ENCODE peak calls at places on chromosomes 1 and 21, in five cellular contexts. G is PC-3, W is trophoblast cell, F is neural progenitor cell, E is GM23248. A is an unnamed sample. For H3K4me1, the result is how much of the 10 kb centered on the place peaks cover.

GRCh38 chr1:94929351-94929814 is 2.5 kb upstream of the CNN3 start:
- DNase-seq in F (no peak), E (no peak), G (no peak), W (no peak), A (no peak)

GRCh38 chr21:45977396-45977795 is 4.2 kb upstream of the COL6A1 start:
- DNase-seq in G (no peak), E (no peak), F (no peak), W (no peak), A (no peak)

GRCh38 chr1:213070399-213070798 is 19.4 kb downstream of the RPS6KC1 start:
- DNase-seq in E (peak), G (peak), W (no peak), F (no peak), A (no peak)

GRCh38 chr1:225654277-225654597 is 1.3 kb upstream of the ENAH start:
- DNase-seq in G (no peak), E (peak), W (no peak), F (no peak), A (no peak)

GRCh38 chr1:3188150-3188971 is 119.4 kb downstream of the PRDM16 start:
- DNase-seq in W (no peak), E (no peak), F (no peak), G (no peak), A (no peak)

GRCh38 chr1:230788561-230789275 is 41.5 kb downstream of the CAPN9 start:
- DNase-seq in W (no peak), G (no peak), F (no peak), E (no peak), A (no peak)

GRCh38 chr1:216626394-216627067 is 96.7 kb downstream of the ESRRG start:
- DNase-seq in F (no peak), G (peak), W (peak), E (peak), A (no peak)

GRCh38 chr1:1021010-1021845 is 1.3 kb downstream of the AGRN start:
- DNase-seq in W (no peak), F (peak), E (peak), G (peak), A (peak)

GRCh38 chr21:39117571-39117970 is 65.7 kb downstream of the PSMG1 start:
- DNase-seq in G (no peak), E (no peak), F (no peak), W (no peak), A (no peak)

GRCh38 chr1:22414244-22414751 is 37.4 kb upstream of the ZBTB40 start:
- DNase-seq in F (no peak), W (no peak), E (no peak), G (peak), A (peak)

GRCh38 chr1:11882814-11883538 is 24.2 kb upstream of the NPPB start:
- DNase-seq in E (no peak), W (peak), G (no peak), F (no peak), A (peak)

GRCh38 chr1:151720190-151720953 is 950 bp upstream of the RIIAD1 start:
- DNase-seq in E (peak), W (no peak), G (no peak), F (no peak), A (no peak)

GRCh38 chr1:4658643-4659042 is 4.2 kb downstream of the AJAP1 start:
- DNase-seq in F (peak), G (no peak), E (no peak), W (no peak), A (no peak)

GRCh38 chr1:197632651-197633050 is 142.6 kb downstream of the DENND1B start:
- DNase-seq in G (no peak), W (no peak), E (no peak), F (no peak), A (no peak)

GRCh38 chr1:215018555-215018954 is 64.0 kb upstream of the KCNK2 start:
- DNase-seq in G (no peak), E (peak), W (no peak), F (no peak), A (no peak)

GRCh38 chr1:43858324-43858723 is 75.3 kb upstream of the ARTN start:
- DNase-seq in G (peak), W (peak), F (peak), E (peak), A (peak)

GRCh38 chr1:216223521-216223920 is 199.7 kb downstream of the USH2A start:
- DNase-seq in W (no peak), F (no peak), E (peak), G (no peak), A (no peak)

GRCh38 chr1:63935148-63935547 is 161.3 kb downstream of the ROR1 start:
- DNase-seq in W (no peak), G (peak), F (no peak), E (peak), A (peak)

GRCh38 chr1:166379447-166379846 is 212.6 kb upstream of the FAM78B start:
- DNase-seq in E (no peak), W (no peak), F (no peak), G (peak), A (no peak)

GRCh38 chr1:2479186-2479585 is 3.1 kb downstream of the PLCH2 start:
- DNase-seq in F (no peak), W (no peak), G (no peak), E (no peak), A (no peak)

GRCh38 chr1:243903904-243904303 is 53.9 kb upstream of the AKT3 start:
- DNase-seq in E (peak), F (peak), W (peak), G (peak), A (no peak)

GRCh38 chr1:204487256-204487615 is 7.4 kb downstream of the PIK3C2B start:
- DNase-seq in W (no peak), F (no peak), E (no peak), G (no peak), A (no peak)

GRCh38 chr1:163166886-163167555 is 35.7 kb downstream of the RGS5 start:
- DNase-seq in F (no peak), W (no peak), E (peak), G (no peak), A (no peak)

GRCh38 chr1:244231572-244232315 is 180.7 kb downstream of the ZBTB18 start:
- DNase-seq in F (peak), G (peak), E (peak), W (peak), A (peak)

GRCh38 chr1:6108937-6109636 is 63.4 kb downstream of the KCNAB2 start:
- DNase-seq in G (peak), F (peak), E (peak), W (peak), A (peak)

GRCh38 chr1:24896596-24897262 is 33.3 kb downstream of the RUNX3 start:
- DNase-seq in F (no peak), E (no peak), G (no peak), W (no peak), A (peak)

GRCh38 chr1:245605480-245606156 is 450.8 kb downstream of the KIF26B start:
- DNase-seq in E (peak), G (no peak), F (no peak), W (peak), A (no peak)

GRCh38 chr1:212977781-212978645 is 27.7 kb downstream of the VASH2 start:
- DNase-seq in W (no peak), G (no peak), F (no peak), E (no peak), A (no peak)

GRCh38 chr1:11643782-11644181 is 10.4 kb downstream of the FBXO2 start:
- DNase-seq in G (no peak), W (peak), E (no peak), F (no peak), A (no peak)

GRCh38 chr1:50985094-50985493 is 15.0 kb downstream of the CDKN2C start:
- DNase-seq in E (no peak), F (no peak), W (no peak), G (no peak), A (no peak)

GRCh38 chr1:157136133-157136532 is 2.1 kb downstream of the ETV3 start:
- DNase-seq in G (no peak), F (no peak), E (no peak), W (peak), A (peak)
- H3K4me3 ChIP-seq in G (peak), F (peak), E (peak), W (no peak), A (peak)

DNA sequence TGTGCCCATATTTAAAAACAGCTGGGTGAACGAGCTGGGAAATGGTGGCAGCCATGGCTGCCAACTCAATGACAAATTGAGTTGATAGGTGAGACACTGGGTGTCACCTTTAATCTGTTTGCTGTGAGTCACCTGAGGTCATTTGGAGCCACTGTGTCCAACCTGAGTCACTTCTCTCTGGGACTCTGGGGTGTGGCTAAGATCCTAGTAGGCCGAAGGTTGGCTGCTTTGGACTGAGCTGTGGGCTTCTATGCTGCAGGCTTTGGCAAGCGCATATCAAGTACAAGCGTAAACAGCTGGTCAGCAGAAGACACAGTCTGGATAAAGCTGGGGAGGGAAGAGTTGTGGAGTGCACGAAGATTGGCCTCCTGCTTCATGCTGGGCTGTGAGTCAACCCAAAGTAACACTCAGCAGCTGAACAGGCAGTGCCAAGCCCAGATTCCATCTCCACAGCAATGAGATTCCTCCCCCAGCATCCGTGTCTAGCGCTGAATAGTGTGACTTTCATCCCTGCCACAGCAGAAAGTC is 24.0 kb downstream of the TEX35 start:
- DNase-seq in E (peak), F (no peak), G (peak), W (peak), A (peak)
- H2AFZ ChIP-seq in E (peak), F (no peak), G (peak), W (no peak), A (peak)

GRCh38 chr21:26080211-26080610 is 90.4 kb downstream of the APP start:
- DNase-seq in F (no peak), G (no peak), E (no peak), W (peak), A (no peak)
- H3K4me1 ChIP-seq in F (under half), G (under half), E (under half), W (under half), A (under half)

GRCh38 chr21:31647650-31648049 is 11.8 kb upstream of the SOD1 start:
- DNase-seq in G (no peak), F (no peak), W (no peak), E (no peak), A (no peak)
- H3K4me3 ChIP-seq in G (no peak), F (no peak), W (no peak), E (no peak), A (no peak)

GRCh38 chr1:181192277-181192676 is 103.8 kb downstream of the IER5 start:
- DNase-seq in F (no peak), W (no peak), E (no peak), G (no peak), A (no peak)

GRCh38 chr1:181189691-181190361 is 101.3 kb downstream of the IER5 start:
- DNase-seq in G (peak), E (peak), W (peak), F (peak), A (no peak)

GRCh38 chr1:181191494-181192040 is 103.1 kb downstream of the IER5 start:
- DNase-seq in F (no peak), W (no peak), E (no peak), G (no peak), A (no peak)

GRCh38 chr1:181189245-181189644 is 100.7 kb downstream of the IER5 start:
- DNase-seq in W (no peak), E (no peak), G (no peak), F (no peak), A (no peak)

GRCh38 chr1:181190362-181191035 is 102.0 kb downstream of the IER5 start:
- DNase-seq in E (no peak), W (no peak), G (no peak), F (no peak), A (no peak)
- H2AFZ ChIP-seq in E (no peak), W (no peak), G (no peak), F (peak), A (no peak)

GRCh38 chr1:42321731-42322130 is 13.3 kb downstream of the FOXJ3 start:
- DNase-seq in E (no peak), G (no peak), W (no peak), F (no peak), A (no peak)
- H3K4me1 ChIP-seq in E (under half), G (under half), W (under half), F (under half), A (under half)

A was measured in PC-9.